ENCODE peak calls at places on chromosome 7, in ten cellular contexts. J, X, H, V, E, G, Y, P, S and L are unnamed samples.
A peak's percentile ranks its signal among the peaks of the same experiment; 100 is the strongest.

GRCh38 chr7:53500076-53500475 is 464.6 kb downstream of the POM121L12 start:
- DNase-seq in E (no peak), G (no peak), S (no peak), Y (no peak), V (no peak), P (no peak), J (no peak), H (no peak), X (no peak), L (peak; percentile 95)

GRCh38 chr7:57201895-57202210 is 69.6 kb upstream of the ZNF479 start:
- DNase-seq in H (no peak), E (no peak), X (no peak), J (no peak), V (no peak), G (no peak), Y (no peak), P (no peak), S (no peak), L (no peak)

GRCh38 chr7:25318077-25318476 is 89.8 kb upstream of the NPVF start:
- DNase-seq in V (no peak), G (no peak), H (no peak), P (no peak), J (no peak), S (no peak), Y (no peak), E (no peak), X (no peak), L (no peak)

GRCh38 chr7:23956769-23957556 is 246.9 kb downstream of the STK31 start:
- DNase-seq in S (no peak), E (no peak), X (peak; percentile 70), G (no peak), P (no peak), V (no peak), Y (peak; percentile 21), H (no peak), J (no peak), L (no peak)

GRCh38 chr7:2063562-2064360 is 169.0 kb downstream of the MAD1L1 start:
- DNase-seq in Y (peak; percentile 77), H (peak; percentile 81), P (no peak), G (no peak), X (no peak), J (peak; percentile 78), E (no peak), V (no peak), S (no peak), L (peak; percentile 50)

GRCh38 chr7:117047496-117047895 is 94.2 kb downstream of the ST7 start:
- DNase-seq in P (no peak), G (no peak), V (no peak), E (no peak), J (peak; percentile 40), H (no peak), Y (no peak), S (no peak), X (no peak), L (no peak)

GRCh38 chr7:33979807-33980355 is 74.5 kb downstream of the BMPER start:
- DNase-seq in H (no peak), E (no peak), G (no peak), S (no peak), Y (no peak), V (no peak), X (peak; percentile 89), J (peak; percentile 95), P (no peak), L (peak; percentile 92)

GRCh38 chr7:93913197-93913596 is 6.8 kb downstream of the GNGT1 start:
- DNase-seq in Y (no peak), H (no peak), E (no peak), V (no peak), G (no peak), J (no peak), P (no peak), X (no peak), S (no peak), L (no peak)

GRCh38 chr7:73960548-73960947 is 67.4 kb upstream of the ELN start:
- DNase-seq in P (no peak), E (no peak), X (peak; percentile 28), H (peak; percentile 80), G (no peak), S (no peak), V (no peak), J (no peak), Y (peak; percentile 79), L (peak; percentile 54)

GRCh38 chr7:33196194-33196593 is 66.8 kb downstream of the BBS9 start:
- DNase-seq in G (no peak), E (no peak), Y (no peak), H (no peak), S (no peak), P (no peak), X (no peak), J (peak; percentile 39), V (no peak), L (no peak)

GRCh38 chr7:29344334-29344978 is 149.9 kb downstream of the CHN2 start:
- DNase-seq in S (no peak), V (no peak), Y (no peak), H (no peak), P (no peak), G (no peak), J (no peak), X (no peak), E (no peak), L (peak; percentile 85)

GRCh38 chr7:972110-972509 is 3.2 kb downstream of the COX19 start:
- DNase-seq in Y (no peak), J (no peak), H (no peak), E (no peak), V (no peak), G (no peak), X (no peak), P (no peak), S (no peak), L (no peak)

GRCh38 chr7:66668677-66669076 is 40.0 kb downstream of the KCTD7 start:
- DNase-seq in V (no peak), E (no peak), P (no peak), Y (no peak), G (no peak), H (no peak), X (no peak), S (no peak), J (no peak), L (no peak)

GRCh38 chr7:29044529-29044928 is 86.4 kb upstream of the TRIL start:
- DNase-seq in S (no peak), H (no peak), Y (no peak), E (no peak), J (peak; percentile 50), X (no peak), G (no peak), P (no peak), V (no peak), L (no peak)

GRCh38 chr7:150947761-150948680 is 30.1 kb downstream of the KCNH2 start:
- DNase-seq in E (no peak), J (no peak), G (no peak), Y (no peak), S (no peak), P (no peak), X (no peak), H (no peak), V (peak; percentile 22), L (no peak)

GRCh38 chr7:105307163-105307672 is 81.5 kb downstream of the SRPK2 start:
- DNase-seq in V (no peak), Y (no peak), X (no peak), P (no peak), E (no peak), S (no peak), H (no peak), J (no peak), G (no peak), L (no peak)

GRCh38 chr7:32347244-32347828 is 142.8 kb downstream of the LSM5 start:
- DNase-seq in E (no peak), V (no peak), S (no peak), H (no peak), G (no peak), Y (peak; percentile 49), J (peak; percentile 12), P (no peak), X (peak; percentile 19), L (peak; percentile 30)

GRCh38 chr7:26343320-26343832 is 51.7 kb downstream of the SNX10 start:
- DNase-seq in X (no peak), J (no peak), S (no peak), Y (no peak), H (no peak), V (no peak), E (no peak), G (no peak), P (no peak), L (no peak)

GRCh38 chr7:40758590-40758989 is 623.8 kb downstream of the SUGCT start:
- DNase-seq in G (no peak), V (no peak), P (no peak), X (no peak), H (no peak), Y (no peak), J (no peak), S (no peak), E (no peak), L (no peak)

GRCh38 chr7:99375070-99375807 is 709 bp downstream of the ARPC1B start:
- DNase-seq in P (peak; percentile 29), S (peak; percentile 88), Y (peak; percentile 79), G (peak; percentile 66), H (peak; percentile 88), E (peak; percentile 63), X (peak; percentile 85), J (peak; percentile 94), V (peak; percentile 91), L (peak; percentile 71)

GRCh38 chr7:27916372-27916771 is 176.4 kb downstream of the TAX1BP1 start:
- DNase-seq in H (no peak), P (no peak), G (no peak), E (no peak), X (no peak), J (no peak), S (no peak), Y (peak; percentile 53), V (no peak), L (peak; percentile 75)

GRCh38 chr7:37505750-37506353 is 57.2 kb upstream of the ELMO1 start:
- DNase-seq in E (no peak), G (no peak), V (no peak), H (no peak), Y (no peak), J (no peak), X (no peak), P (no peak), S (no peak), L (no peak)

GRCh38 chr7:27663989-27664331 is 1.3 kb upstream of the HIBADH start:
- DNase-seq in Y (no peak), X (no peak), P (no peak), E (no peak), S (no peak), G (no peak), J (no peak), V (no peak), H (no peak), L (no peak)

GRCh38 chr7:157792954-157793353 is 456.1 kb downstream of the DNAJB6 start:
- DNase-seq in J (no peak), H (no peak), Y (no peak), P (no peak), X (no peak), G (no peak), V (peak; percentile 19), E (no peak), S (no peak), L (no peak)

GRCh38 chr7:150983893-150984368 is 5.8 kb upstream of the KCNH2 start:
- DNase-seq in H (no peak), Y (peak; percentile 50), V (no peak), S (no peak), J (peak; percentile 60), X (peak; percentile 37), G (no peak), E (no peak), P (peak; percentile 63), L (peak; percentile 62)

GRCh38 chr7:87361320-87361719 is 15.9 kb downstream of the CROT start:
- DNase-seq in E (no peak), P (no peak), Y (no peak), S (no peak), H (no peak), G (no peak), J (no peak), V (no peak), X (no peak), L (no peak)